ENCODE peak calls at places on chromosomes 12 and 14, in nine cellular contexts. One of them, this sample, is unnamed.

GRCh38 chr14:99132821-99133562 is 139.0 kb downstream of the BCL11B start:
- DNase-seq in substantia nigra: no peak
- DNase-seq in RPMI7951: no peak
- DNase-seq in posterior cingulate gyrus: peak; percentile 25
- DNase-seq in germinal center: no peak
- DNase-seq in T follicular helper cell: no peak
- DNase-seq in T-helper 2 cell: no peak
- DNase-seq in brain microvascular endothelial cell: no peak
- DNase-seq in sciatic nerve: no peak
- DNase-seq in this sample: peak; percentile 53

GRCh38 chr14:94598816-94599655 is 13.2 kb upstream of the SERPINA3 start:
- DNase-seq in substantia nigra: peak; percentile 61
- DNase-seq in RPMI7951: peak; percentile 92
- DNase-seq in posterior cingulate gyrus: peak; percentile 83
- DNase-seq in germinal center: no peak
- DNase-seq in T follicular helper cell: no peak
- DNase-seq in T-helper 2 cell: no peak
- DNase-seq in brain microvascular endothelial cell: peak; percentile 98
- DNase-seq in sciatic nerve: peak; percentile 79
- DNase-seq in this sample: no peak

GRCh38 chr12:119258149-119258548 is 76.4 kb upstream of the CCDC60 start:
- DNase-seq in substantia nigra: no peak
- DNase-seq in RPMI7951: no peak
- DNase-seq in posterior cingulate gyrus: no peak
- DNase-seq in germinal center: no peak
- DNase-seq in T follicular helper cell: no peak
- DNase-seq in T-helper 2 cell: no peak
- DNase-seq in brain microvascular endothelial cell: no peak
- DNase-seq in sciatic nerve: no peak
- DNase-seq in this sample: no peak

GRCh38 chr14:83217492-83217891 is 1683.8 kb upstream of the SEL1L start:
- DNase-seq in substantia nigra: no peak
- DNase-seq in RPMI7951: peak; percentile 2
- DNase-seq in posterior cingulate gyrus: no peak
- DNase-seq in germinal center: no peak
- DNase-seq in T follicular helper cell: no peak
- DNase-seq in T-helper 2 cell: no peak
- DNase-seq in brain microvascular endothelial cell: peak; percentile 48
- DNase-seq in sciatic nerve: no peak
- DNase-seq in this sample: no peak

GRCh38 chr12:49098035-49098451 is 3.4 kb upstream of the DHH start:
- DNase-seq in substantia nigra: peak; percentile 39
- DNase-seq in RPMI7951: no peak
- DNase-seq in posterior cingulate gyrus: peak; percentile 41
- DNase-seq in germinal center: peak; percentile 72
- DNase-seq in T follicular helper cell: peak; percentile 48
- DNase-seq in T-helper 2 cell: peak; percentile 52
- DNase-seq in brain microvascular endothelial cell: no peak
- DNase-seq in sciatic nerve: peak; percentile 78
- DNase-seq in this sample: no peak

GRCh38 chr12:31574803-31575573 is 15.9 kb downstream of the DENND5B start:
- DNase-seq in substantia nigra: no peak
- DNase-seq in RPMI7951: no peak
- DNase-seq in posterior cingulate gyrus: no peak
- DNase-seq in germinal center: no peak
- DNase-seq in T follicular helper cell: no peak
- DNase-seq in T-helper 2 cell: no peak
- DNase-seq in brain microvascular endothelial cell: no peak
- DNase-seq in sciatic nerve: no peak
- DNase-seq in this sample: no peak

GRCh38 chr14:62689741-62690140 is 355.5 kb downstream of the KCNH5 start:
- DNase-seq in substantia nigra: no peak
- DNase-seq in RPMI7951: no peak
- DNase-seq in posterior cingulate gyrus: no peak
- DNase-seq in germinal center: no peak
- DNase-seq in T follicular helper cell: no peak
- DNase-seq in T-helper 2 cell: no peak
- DNase-seq in brain microvascular endothelial cell: no peak
- DNase-seq in sciatic nerve: no peak
- DNase-seq in this sample: no peak

GRCh38 chr12:119959435-119959834 is 29.6 kb upstream of the BICDL1 start:
- DNase-seq in substantia nigra: no peak
- DNase-seq in RPMI7951: no peak
- DNase-seq in posterior cingulate gyrus: no peak
- DNase-seq in germinal center: no peak
- DNase-seq in T follicular helper cell: no peak
- DNase-seq in T-helper 2 cell: no peak
- DNase-seq in brain microvascular endothelial cell: no peak
- DNase-seq in sciatic nerve: no peak
- DNase-seq in this sample: no peak

GRCh38 chr14:92890830-92891598 is 31.9 kb upstream of the CHGA start:
- DNase-seq in substantia nigra: no peak
- DNase-seq in RPMI7951: no peak
- DNase-seq in posterior cingulate gyrus: no peak
- DNase-seq in germinal center: no peak
- DNase-seq in T follicular helper cell: no peak
- DNase-seq in T-helper 2 cell: no peak
- DNase-seq in brain microvascular endothelial cell: no peak
- DNase-seq in sciatic nerve: no peak
- DNase-seq in this sample: no peak

GRCh38 chr14:63404906-63405305 is 86.2 kb upstream of the GPHB5 start:
- DNase-seq in substantia nigra: no peak
- DNase-seq in RPMI7951: no peak
- DNase-seq in posterior cingulate gyrus: no peak
- DNase-seq in germinal center: no peak
- DNase-seq in T follicular helper cell: no peak
- DNase-seq in T-helper 2 cell: no peak
- DNase-seq in brain microvascular endothelial cell: no peak
- DNase-seq in sciatic nerve: no peak
- DNase-seq in this sample: no peak